ENCODE peak calls at places on chromosomes 4 and X, in seven cellular contexts. O is MCF 10A; S is stomach; Y is endothelial cell of umbilical vein; L is Peyer's patch; R is CD8-positive, alpha-beta T cell; Z is GM13976. H is an unnamed sample.

GRCh38 chr4:19540859-19541258 is 710.8 kb upstream of the SLIT2 start:
- DNase-seq in O (no peak), S (no peak), Y (no peak), L (no peak), R (no peak), Z (no peak), H (no peak)

GRCh38 chr4:176981074-176981473 is 188.4 kb upstream of the VEGFC start:
- DNase-seq in O (no peak), S (no peak), Y (no peak), L (no peak), R (no peak), Z (no peak), H (no peak)

GRCh38 chr4:21366312-21366711 is 582.3 kb downstream of the KCNIP4 start:
- DNase-seq in O (no peak), S (no peak), Y (no peak), L (no peak), R (no peak), Z (no peak), H (no peak)

GRCh38 chr4:152038238-152038637 is 277.4 kb upstream of the GATB start:
- DNase-seq in O (no peak), S (no peak), Y (no peak), L (no peak), R (no peak), Z (no peak), H (no peak)

GRCh38 chr4:38925492-38926418 is 58.1 kb downstream of the FAM114A1 start:
- DNase-seq in O (no peak), S (no peak), Y (no peak), L (no peak), R (no peak), Z (no peak), H (no peak)

GRCh38 chrX:66919280-66919832 is 280.5 kb upstream of the EDA2R start:
- DNase-seq in O (no peak), S (no peak), Y (no peak), L (no peak), R (no peak), Z (no peak), H (no peak)

GRCh38 chrX:39258331-39258730 is 457.1 kb downstream of the MID1IP1 start:
- DNase-seq in O (no peak), S (no peak), Y (no peak), L (no peak), R (no peak), Z (no peak), H (no peak)

GRCh38 chr4:159946983-159947645 is 844.2 kb downstream of the RAPGEF2 start:
- DNase-seq in O (peak), S (no peak), Y (peak), L (no peak), R (no peak), Z (peak), H (no peak)

GRCh38 chr4:112908511-112908910 is 140.9 kb upstream of the ANK2 start:
- DNase-seq in O (no peak), S (no peak), Y (no peak), L (no peak), R (no peak), Z (no peak), H (no peak)

GRCh38 chr4:26772096-26772495 is 88.5 kb upstream of the STIM2 start:
- DNase-seq in O (no peak), S (no peak), Y (no peak), L (no peak), R (no peak), Z (no peak), H (no peak)

GRCh38 chr4:7607156-7607910 is 172.6 kb upstream of the PSAPL1 start:
- DNase-seq in O (no peak), S (no peak), Y (no peak), L (no peak), R (no peak), Z (no peak), H (no peak)

GRCh38 chr4:91840359-91840758 is 463.4 kb upstream of the GRID2 start:
- DNase-seq in O (no peak), S (no peak), Y (no peak), L (no peak), R (no peak), Z (no peak), H (no peak)

GRCh38 chr4:8250637-8251036 is 18.9 kb upstream of the HTRA3 start:
- DNase-seq in O (no peak), S (no peak), Y (no peak), L (no peak), R (no peak), Z (no peak), H (no peak)

GRCh38 chr4:109472343-109472761 is 38.7 kb downstream of the SEC24B start:
- DNase-seq in O (peak), S (no peak), Y (peak), L (no peak), R (no peak), Z (no peak), H (no peak)

GRCh38 chr4:40327340-40327739 is 7.8 kb upstream of the CHRNA9 start:
- DNase-seq in O (no peak), S (no peak), Y (no peak), L (no peak), R (no peak), Z (no peak), H (no peak)

GRCh38 chr4:165662341-165662740 is 210.7 kb upstream of the TLL1 start:
- DNase-seq in O (no peak), S (no peak), Y (no peak), L (no peak), R (no peak), Z (no peak), H (no peak)

GRCh38 chrX:106391284-106391852 is 220.4 kb upstream of the RADX start:
- DNase-seq in O (no peak), S (no peak), Y (no peak), L (no peak), R (no peak), Z (no peak), H (no peak)

DNA sequence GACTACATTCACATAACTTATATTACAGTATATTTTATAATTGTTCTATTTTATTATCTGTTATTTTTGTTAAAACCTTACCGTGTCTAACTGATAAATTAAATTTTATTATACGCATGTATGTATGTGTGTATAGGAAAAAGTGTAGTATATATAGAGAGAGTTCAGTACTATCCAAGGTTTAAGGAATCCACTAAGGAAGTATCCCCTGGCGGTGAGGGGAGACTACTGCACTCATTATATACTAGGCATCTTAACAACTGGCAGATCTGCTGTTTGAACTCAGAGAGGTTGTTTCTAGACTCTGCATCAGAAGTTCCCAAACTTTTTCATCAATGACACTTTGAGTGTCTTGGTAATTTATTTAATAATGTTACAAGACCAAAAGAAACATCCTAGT is 70.9 kb downstream of the NDST4 start:
- DNase-seq in O (peak), S (no peak), Y (no peak), L (no peak), R (no peak), Z (no peak), H (no peak)
- TF ChIP-seq CTCF in O (no peak), S (no peak), Y (no peak), L (no peak), R (no peak), Z (no peak), H (no peak)

DNA sequence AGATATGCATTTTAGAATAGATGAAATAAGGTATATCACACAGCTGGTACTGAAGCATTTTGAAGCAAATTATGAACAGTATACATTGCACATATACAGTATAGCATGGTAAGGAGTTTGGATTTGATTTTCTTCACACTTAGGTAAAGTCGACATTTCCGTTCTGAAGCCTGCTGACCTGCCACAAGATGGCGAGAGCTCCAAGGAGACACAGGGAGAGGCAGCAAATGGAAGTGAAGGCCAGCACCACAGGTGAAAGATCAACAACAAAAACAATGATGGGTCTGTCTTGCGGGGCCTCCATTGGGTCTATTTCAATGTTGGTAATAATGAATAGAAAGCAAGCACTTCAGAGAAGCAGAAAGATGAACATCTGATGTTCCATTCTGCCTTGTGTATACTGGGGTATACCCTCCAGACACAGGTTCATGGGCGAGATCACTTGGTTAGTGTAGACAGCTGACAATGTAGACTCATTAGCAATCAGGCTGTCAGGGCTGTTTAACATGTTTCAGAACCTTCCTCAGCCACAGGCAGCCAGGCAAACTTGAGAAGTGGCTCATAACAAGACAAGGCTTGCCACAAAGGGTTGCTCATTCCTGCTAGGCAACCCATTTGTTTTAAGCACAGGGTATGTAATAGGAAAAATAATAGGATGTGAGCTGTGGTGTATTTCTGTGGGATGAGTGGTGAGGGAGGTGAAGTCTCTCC is 21.4 kb upstream of the NOX1 start:
- DNase-seq in O (peak), S (peak), Y (peak), L (no peak), R (no peak), Z (peak), H (peak)
- TF ChIP-seq CTCF in O (peak), S (peak), Y (peak), L (no peak), R (peak), Z (peak), H (peak)

DNA sequence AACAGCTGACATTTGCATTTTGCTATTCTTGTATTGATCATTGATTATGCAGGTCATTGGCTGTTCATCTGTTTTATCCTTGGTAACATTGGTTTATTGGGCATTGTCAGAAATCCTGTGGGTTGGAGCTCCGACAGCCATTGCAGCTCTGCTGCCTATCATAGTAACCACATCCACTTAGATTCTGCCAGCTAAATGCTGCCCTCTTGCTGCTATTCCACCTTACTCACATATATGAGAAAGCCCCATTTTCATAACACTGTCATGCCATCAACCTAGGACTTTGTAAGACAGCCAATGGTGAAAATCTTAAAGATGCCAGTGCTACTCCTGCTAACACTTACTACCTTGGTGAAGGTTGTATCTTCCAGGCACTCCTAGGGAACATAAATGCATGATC is 187.3 kb upstream of the CXCL13 start:
- DNase-seq in O (peak), S (no peak), Y (no peak), L (no peak), R (no peak), Z (no peak), H (peak)
- TF ChIP-seq CTCF in O (peak), S (peak), Y (no peak), L (no peak), R (no peak), Z (no peak), H (no peak)

DNA sequence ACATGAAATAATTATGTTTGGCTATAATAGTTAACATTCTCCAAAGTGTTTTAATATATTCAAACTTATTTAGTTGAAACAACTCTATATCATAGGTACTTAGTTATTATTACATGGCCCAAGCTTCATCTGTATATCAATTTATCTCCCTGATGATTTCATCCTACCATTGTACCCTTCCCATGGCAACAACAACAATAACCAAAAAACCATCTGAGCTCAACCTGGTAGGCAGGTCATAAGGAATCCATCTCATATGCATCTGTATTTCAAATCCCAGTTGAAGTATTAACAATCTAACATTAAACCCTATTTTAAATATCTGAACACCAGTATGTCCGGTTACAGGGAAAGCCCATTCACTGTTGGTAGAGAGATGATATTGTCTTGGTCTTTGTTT is 33.1 kb upstream of the SLC7A11 start:
- DNase-seq in O (no peak), S (no peak), Y (no peak), L (no peak), R (no peak), Z (no peak), H (no peak)
- TF ChIP-seq CTCF in O (no peak), S (no peak), Y (no peak), L (no peak), R (no peak), Z (no peak), H (no peak)

GRCh38 chr4:16448240-16448639 is 222.0 kb upstream of the TAPT1 start:
- DNase-seq in O (no peak), S (no peak), Y (no peak), L (no peak), R (no peak), Z (no peak), H (no peak)

GRCh38 chr4:16439771-16440170 is 213.5 kb upstream of the TAPT1 start:
- DNase-seq in O (no peak), S (no peak), Y (no peak), L (no peak), R (no peak), Z (no peak), H (no peak)

GRCh38 chr4:16442296-16442695 is 216.0 kb upstream of the TAPT1 start:
- DNase-seq in O (no peak), S (no peak), Y (no peak), L (no peak), R (no peak), Z (no peak), H (no peak)

GRCh38 chr4:16439003-16439402 is 212.7 kb upstream of the TAPT1 start:
- DNase-seq in O (no peak), S (no peak), Y (no peak), L (no peak), R (no peak), Z (no peak), H (no peak)

GRCh38 chr4:16443504-16444088 is 217.3 kb upstream of the TAPT1 start:
- DNase-seq in O (peak), S (no peak), Y (peak), L (no peak), R (no peak), Z (peak), H (no peak)
- TF ChIP-seq CTCF in O (peak), S (peak), Y (peak), L (peak), R (peak), Z (peak), H (peak)

GRCh38 chr4:56067826-56068225 is 119.1 kb downstream of the CEP135 start:
- DNase-seq in O (no peak), S (no peak), Y (no peak), L (no peak), R (no peak), Z (no peak), H (no peak)
- TF ChIP-seq CTCF in O (no peak), S (no peak), Y (no peak), L (no peak), R (no peak), Z (no peak), H (no peak)

DNA sequence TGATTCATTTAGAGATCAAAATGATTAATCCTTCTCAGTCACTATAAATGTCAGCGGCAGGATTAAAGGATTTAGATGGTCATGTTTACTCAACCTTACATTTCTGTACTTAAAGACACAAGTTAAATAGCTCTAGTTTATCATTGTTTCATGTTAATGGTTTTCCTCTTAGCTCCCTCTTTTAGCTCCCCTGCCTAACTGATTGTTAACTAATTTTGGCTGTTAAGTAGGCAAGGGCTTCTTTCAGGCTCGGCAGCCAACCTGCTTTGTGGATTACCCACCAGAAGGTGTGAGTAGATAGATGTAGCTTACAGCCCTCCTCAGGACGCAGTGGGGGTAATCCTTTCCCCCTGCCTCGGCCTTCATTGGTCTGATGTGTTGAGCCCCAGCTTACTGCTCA is 96.0 kb downstream of the TENM3 start:
- DNase-seq in O (no peak), S (no peak), Y (no peak), L (no peak), R (no peak), Z (no peak), H (no peak)
- TF ChIP-seq CTCF in O (no peak), S (no peak), Y (no peak), L (no peak), R (no peak), Z (no peak), H (no peak)

GRCh38 chrX:3939967-3940610 is 226.6 kb upstream of the PRKX start:
- DNase-seq in O (peak), S (no peak), Y (peak), L (no peak), R (no peak), Z (peak), H (peak)
- TF ChIP-seq CTCF in O (peak), S (peak), Y (peak), L (no peak), R (peak), Z (peak), H (no peak)